ENCODE peak calls at places on chromosomes 7 and 10, in ten cellular contexts. Y is CD8-positive, alpha-beta memory T cell; D is CD8-positive, alpha-beta T cell; V is OCI-LY7; N is body of pancreas; J is heart left ventricle; T is suprapubic skin; K is aorta; Z is fibroblast of lung; L is CD4-positive, alpha-beta T cell. M is an unnamed sample.

GRCh38 chr7:159040912-159041711 is 103.6 kb downstream of the VIPR2 start:
- DNase-seq in Y (no peak), D (no peak), V (no peak), N (no peak), J (no peak), T (peak), K (no peak), Z (no peak), L (no peak), M (no peak)

GRCh38 chr10:96686514-96686913 is 33.8 kb downstream of the PIK3AP1 start:
- DNase-seq in Y (no peak), D (no peak), V (no peak), N (no peak), J (no peak), T (no peak), K (no peak), Z (no peak), L (no peak), M (no peak)

GRCh38 chr10:28111712-28112111 is 112.8 kb upstream of the ODAD2 start:
- DNase-seq in Y (no peak), D (no peak), V (no peak), N (no peak), J (no peak), T (no peak), K (no peak), Z (peak), L (no peak), M (no peak)

GRCh38 chr10:51862149-51862548 is 162.8 kb upstream of the CSTF2T start:
- DNase-seq in Y (no peak), D (no peak), V (no peak), N (no peak), J (no peak), T (no peak), K (no peak), Z (no peak), L (no peak), M (no peak)

GRCh38 chr7:55474944-55475911 is 97.1 kb downstream of the VOPP1 start:
- DNase-seq in Y (no peak), D (peak), V (no peak), N (no peak), J (no peak), T (no peak), K (no peak), Z (no peak), L (no peak), M (no peak)

GRCh38 chr10:58952162-58952561 is 224.3 kb upstream of the PHYHIPL start:
- DNase-seq in Y (no peak), D (no peak), V (no peak), N (no peak), J (no peak), T (peak), K (no peak), Z (no peak), L (no peak), M (no peak)

GRCh38 chr10:1870491-1870890 is 133.2 kb upstream of the ADARB2 start:
- DNase-seq in Y (no peak), D (no peak), V (no peak), N (no peak), J (no peak), T (no peak), K (no peak), Z (no peak), L (no peak), M (no peak)

GRCh38 chr10:44510716-44511115 is 125.8 kb upstream of the CXCL12 start:
- DNase-seq in Y (no peak), D (no peak), V (no peak), N (no peak), J (no peak), T (no peak), K (no peak), Z (no peak), L (no peak), M (no peak)

GRCh38 chr10:74177140-74177677 is 26.2 kb downstream of the ADK start:
- DNase-seq in Y (peak), D (peak), V (peak), N (peak), J (no peak), T (peak), K (peak), Z (peak), L (peak), M (peak)

GRCh38 chr7:47771301-47771989 is 176.8 kb downstream of the PKD1L1 start:
- DNase-seq in Y (no peak), D (no peak), V (no peak), N (no peak), J (no peak), T (peak), K (peak), Z (peak), L (no peak), M (peak)

GRCh38 chr10:46523119-46523880 is 33.2 kb downstream of the GPRIN2 start:
- DNase-seq in Y (peak), D (no peak), V (no peak), N (peak), J (peak), T (peak), K (peak), Z (no peak), L (peak), M (peak)

GRCh38 chr10:132376394-132376851 is 20.6 kb upstream of the PWWP2B start:
- DNase-seq in Y (peak), D (no peak), V (no peak), N (no peak), J (no peak), T (peak), K (peak), Z (no peak), L (no peak), M (no peak)

GRCh38 chr7:141027043-141027442 is 12.3 kb upstream of the MRPS33 start:
- DNase-seq in Y (no peak), D (no peak), V (no peak), N (no peak), J (no peak), T (no peak), K (no peak), Z (no peak), L (no peak), M (no peak)

GRCh38 chr10:78312197-78313046 is 278.8 kb downstream of the RPS24 start:
- DNase-seq in Y (no peak), D (no peak), V (no peak), N (no peak), J (no peak), T (no peak), K (no peak), Z (no peak), L (peak), M (no peak)

GRCh38 chr10:132289439-132289838 is 18.3 kb downstream of the STK32C start:
- DNase-seq in Y (no peak), D (no peak), V (no peak), N (no peak), J (peak), T (no peak), K (no peak), Z (no peak), L (no peak), M (no peak)

GRCh38 chr10:86392723-86393094 is 26.1 kb upstream of the GRID1 start:
- DNase-seq in Y (no peak), D (no peak), V (peak), N (no peak), J (no peak), T (no peak), K (no peak), Z (no peak), L (no peak), M (no peak)

GRCh38 chr7:80827238-80827633 is 91.6 kb downstream of the SEMA3C start:
- DNase-seq in Y (no peak), D (no peak), V (no peak), N (no peak), J (no peak), T (no peak), K (no peak), Z (peak), L (no peak), M (no peak)

GRCh38 chr7:155896531-155897263 is 84.4 kb upstream of the SHH start:
- DNase-seq in Y (no peak), D (no peak), V (no peak), N (no peak), J (no peak), T (peak), K (peak), Z (peak), L (no peak), M (no peak)

GRCh38 chr10:28243923-28244322 is 58.9 kb downstream of the MPP7 start:
- DNase-seq in Y (no peak), D (no peak), V (no peak), N (no peak), J (no peak), T (no peak), K (no peak), Z (no peak), L (no peak), M (no peak)

GRCh38 chr10:61078542-61078941 is 134.6 kb upstream of the RHOBTB1 start:
- DNase-seq in Y (no peak), D (no peak), V (no peak), N (no peak), J (peak), T (no peak), K (no peak), Z (peak), L (no peak), M (no peak)

GRCh38 chr7:2193120-2193519 is 39.6 kb downstream of the MAD1L1 start:
- DNase-seq in Y (no peak), D (no peak), V (no peak), N (no peak), J (no peak), T (no peak), K (no peak), Z (no peak), L (no peak), M (no peak)

GRCh38 chr10:78377362-78377761 is 343.7 kb downstream of the RPS24 start:
- DNase-seq in Y (no peak), D (no peak), V (no peak), N (no peak), J (no peak), T (no peak), K (no peak), Z (no peak), L (no peak), M (no peak)

GRCh38 chr7:131188367-131189339 is 139.0 kb upstream of the MKLN1 start:
- DNase-seq in Y (peak), D (peak), V (no peak), N (peak), J (no peak), T (peak), K (no peak), Z (peak), L (peak), M (no peak)

GRCh38 chr10:91415816-91416215 is 5.7 kb downstream of the HECTD2 start:
- DNase-seq in Y (no peak), D (no peak), V (no peak), N (no peak), J (no peak), T (no peak), K (no peak), Z (no peak), L (no peak), M (no peak)

GRCh38 chr10:120513307-120513706 is 56.3 kb downstream of the PLPP4 start:
- DNase-seq in Y (no peak), D (no peak), V (no peak), N (no peak), J (no peak), T (no peak), K (no peak), Z (no peak), L (no peak), M (no peak)

GRCh38 chr10:73889014-73889413 is 14.7 kb upstream of the CAMK2G start:
- DNase-seq in Y (no peak), D (no peak), V (no peak), N (peak), J (peak), T (peak), K (peak), Z (peak), L (no peak), M (peak)

GRCh38 chr7:129968592-129969383 is 16.0 kb upstream of the UBE2H start:
- DNase-seq in Y (no peak), D (no peak), V (no peak), N (no peak), J (no peak), T (no peak), K (peak), Z (no peak), L (no peak), M (no peak)
- H3K27ac ChIP-seq in Y (no peak), D (no peak), V (no peak), N (no peak), J (no peak), T (no peak), K (no peak), Z (no peak), L (no peak), M (no peak)

GRCh38 chr10:22230331-22230833 is 12.6 kb upstream of the EBLN1 start:
- DNase-seq in Y (peak), D (peak), V (peak), N (no peak), J (no peak), T (no peak), K (no peak), Z (peak), L (no peak), M (peak)
- H3K27ac ChIP-seq in Y (peak), D (peak), V (peak), N (peak), J (peak), T (peak), K (no peak), Z (no peak), L (no peak), M (no peak)

DNA sequence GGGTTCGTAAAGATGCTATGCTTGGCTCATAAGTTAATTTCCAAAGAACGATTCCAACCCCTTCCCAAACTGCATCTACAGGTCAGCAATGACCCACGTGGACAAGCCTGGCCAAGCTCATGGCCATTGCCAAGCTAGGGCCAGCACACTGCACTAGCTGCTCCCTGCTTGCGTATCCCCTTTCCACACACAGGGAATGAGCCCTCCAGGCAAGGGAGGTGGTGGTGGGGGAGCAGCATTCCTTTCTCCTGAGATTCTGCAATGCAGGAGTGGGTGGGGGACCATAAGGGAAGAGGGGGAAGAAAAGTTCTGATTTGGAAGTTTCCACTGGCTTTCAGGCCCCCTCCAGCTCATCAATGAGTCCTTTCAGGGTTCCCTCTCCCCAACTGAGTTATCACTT is 56.0 kb downstream of the SH3PXD2A start:
- DNase-seq in Y (no peak), D (no peak), V (no peak), N (no peak), J (no peak), T (no peak), K (no peak), Z (no peak), L (no peak), M (no peak)
- H3K27ac ChIP-seq in Y (no peak), D (no peak), V (no peak), N (no peak), J (no peak), T (no peak), K (no peak), Z (no peak), L (no peak), M (no peak)

GRCh38 chr7:28137471-28137870 is 43.1 kb downstream of the JAZF1 start:
- DNase-seq in Y (no peak), D (no peak), V (no peak), N (no peak), J (no peak), T (no peak), K (no peak), Z (no peak), L (no peak), M (no peak)

GRCh38 chr7:28136420-28136819 is 44.2 kb downstream of the JAZF1 start:
- DNase-seq in Y (no peak), D (no peak), V (no peak), N (no peak), J (no peak), T (no peak), K (no peak), Z (no peak), L (no peak), M (no peak)

GRCh38 chr7:28135296-28135695 is 45.3 kb downstream of the JAZF1 start:
- DNase-seq in Y (no peak), D (no peak), V (no peak), N (no peak), J (no peak), T (no peak), K (no peak), Z (peak), L (no peak), M (no peak)

GRCh38 chr7:28136885-28137284 is 43.7 kb downstream of the JAZF1 start:
- DNase-seq in Y (no peak), D (no peak), V (no peak), N (no peak), J (no peak), T (no peak), K (no peak), Z (no peak), L (no peak), M (no peak)

DNA sequence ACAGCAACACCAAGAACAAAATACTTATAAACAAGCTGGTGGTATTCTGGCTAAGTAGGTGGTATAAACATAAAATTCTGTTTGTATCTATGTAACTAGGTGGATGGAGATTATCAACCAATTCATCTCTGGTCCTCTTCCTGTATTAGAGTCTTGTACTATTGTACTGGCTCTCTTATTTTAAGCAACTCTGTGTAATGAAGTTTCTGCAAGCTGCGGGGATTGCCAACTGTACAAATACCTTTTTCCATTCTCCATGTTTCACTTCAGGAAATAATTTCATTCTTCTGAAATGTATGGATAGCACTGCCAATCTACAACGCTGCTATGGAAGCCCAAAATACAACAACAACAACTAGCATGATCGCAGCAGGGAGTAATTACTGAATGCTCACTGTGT is 44.8 kb downstream of the JAZF1 start:
- DNase-seq in Y (no peak), D (no peak), V (no peak), N (no peak), J (no peak), T (no peak), K (no peak), Z (no peak), L (no peak), M (no peak)
- H3K27ac ChIP-seq in Y (no peak), D (no peak), V (no peak), N (no peak), J (no peak), T (no peak), K (no peak), Z (no peak), L (no peak), M (no peak)

DNA sequence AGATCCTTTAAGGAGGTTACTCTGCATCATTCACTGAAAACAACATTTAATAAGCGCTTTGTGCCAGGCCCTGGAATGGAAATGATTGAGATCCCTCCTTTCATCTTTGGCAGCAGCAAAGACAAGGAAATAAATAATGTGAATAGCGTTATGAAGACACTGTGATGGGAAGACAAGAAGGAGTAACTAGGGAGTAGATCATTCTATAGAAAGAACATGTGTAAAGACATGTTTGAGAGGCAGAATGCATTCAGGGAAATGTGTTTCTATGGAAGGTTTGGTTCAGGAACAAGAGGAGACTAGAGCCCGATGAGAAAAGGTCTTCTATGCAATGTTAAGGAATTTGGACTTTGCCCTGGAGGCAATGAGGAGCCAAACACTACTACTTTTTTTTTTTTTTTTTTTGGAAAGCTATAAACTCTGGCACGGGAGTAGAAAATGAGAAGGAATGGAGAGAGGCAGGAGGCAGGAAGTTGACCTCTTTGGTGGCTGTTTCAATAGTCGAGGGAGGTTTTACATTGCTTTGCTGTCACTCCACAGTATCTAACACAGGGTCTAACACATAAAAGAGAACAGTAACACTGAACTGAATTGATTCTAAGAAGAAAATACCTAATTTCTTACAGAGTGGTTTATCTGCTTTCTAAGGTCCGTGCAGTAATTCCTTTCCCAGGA is 44.9 kb downstream of the SMURF1 start:
- DNase-seq in Y (no peak), D (no peak), V (no peak), N (peak), J (no peak), T (no peak), K (no peak), Z (peak), L (no peak), M (no peak)
- H3K27ac ChIP-seq in Y (no peak), D (no peak), V (no peak), N (peak), J (peak), T (peak), K (no peak), Z (peak), L (no peak), M (peak)

GRCh38 chr7:66043681-66044497 is 31.7 kb upstream of the ASL start:
- DNase-seq in Y (no peak), D (peak), V (no peak), N (peak), J (peak), T (peak), K (peak), Z (peak), L (peak), M (no peak)
- H3K27ac ChIP-seq in Y (no peak), D (no peak), V (no peak), N (peak), J (no peak), T (no peak), K (no peak), Z (no peak), L (no peak), M (no peak)

DNA sequence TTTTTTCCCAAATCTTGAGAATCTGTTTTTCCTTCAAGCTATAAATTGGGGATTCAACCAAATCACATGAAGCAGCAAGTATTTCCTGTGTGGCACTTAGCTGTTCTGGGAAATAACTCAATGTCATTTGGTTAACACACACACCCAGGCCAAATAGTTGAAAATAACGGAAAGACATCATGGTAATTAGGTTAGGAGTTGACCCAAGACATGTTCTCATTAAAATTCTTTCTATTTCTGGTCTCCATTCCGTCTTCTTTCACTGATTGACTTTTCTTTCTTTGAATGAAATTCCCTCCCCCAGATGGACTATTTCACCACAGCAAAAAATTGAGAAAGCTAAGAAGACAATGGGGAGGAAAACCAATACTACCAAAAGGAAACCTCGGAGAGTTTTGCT is 30.5 kb downstream of the NRP1 start:
- DNase-seq in Y (no peak), D (no peak), V (no peak), N (no peak), J (no peak), T (no peak), K (no peak), Z (no peak), L (no peak), M (no peak)
- H3K27ac ChIP-seq in Y (no peak), D (no peak), V (no peak), N (no peak), J (peak), T (peak), K (no peak), Z (no peak), L (no peak), M (no peak)

DNA sequence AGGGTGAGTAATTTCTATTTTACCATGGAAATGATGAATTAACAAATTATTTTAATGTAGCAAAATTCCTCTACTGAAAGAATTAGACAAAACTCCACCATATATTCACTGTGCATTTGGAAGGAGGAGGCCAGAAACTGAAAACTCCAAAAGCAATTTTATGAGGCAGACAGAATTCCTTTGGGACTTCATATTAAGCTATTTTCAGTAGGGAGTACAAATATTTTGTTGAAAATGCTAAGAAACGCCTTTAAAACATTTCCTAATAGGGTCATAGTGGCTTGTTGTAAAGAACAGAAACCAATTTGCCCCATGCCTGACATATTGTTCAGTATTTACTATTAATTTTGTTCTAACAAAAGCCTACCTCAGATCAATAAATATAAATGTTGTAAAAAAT is 117.8 kb downstream of the TES start:
- DNase-seq in Y (no peak), D (no peak), V (no peak), N (no peak), J (no peak), T (no peak), K (no peak), Z (peak), L (no peak), M (no peak)
- H3K27ac ChIP-seq in Y (no peak), D (no peak), V (no peak), N (no peak), J (peak), T (no peak), K (peak), Z (peak), L (no peak), M (no peak)

GRCh38 chr7:123673752-123674398 is 18.2 kb downstream of the LMOD2 start:
- DNase-seq in Y (no peak), D (no peak), V (no peak), N (no peak), J (no peak), T (no peak), K (no peak), Z (no peak), L (no peak), M (no peak)
- H3K27ac ChIP-seq in Y (no peak), D (no peak), V (no peak), N (no peak), J (no peak), T (peak), K (no peak), Z (no peak), L (no peak), M (no peak)

GRCh38 chr10:30058570-30059132 is 735 bp downstream of the JCAD start:
- DNase-seq in Y (no peak), D (no peak), V (no peak), N (peak), J (no peak), T (no peak), K (peak), Z (no peak), L (no peak), M (no peak)
- H3K27ac ChIP-seq in Y (no peak), D (no peak), V (no peak), N (peak), J (peak), T (peak), K (peak), Z (peak), L (no peak), M (no peak)